ENCODE peak calls at places on chromosomes 16 and 17, in five cellular contexts. B is A549; Q is activated CD4-positive, alpha-beta T cell treated with anti-CD3 and anti-CD28 coated beads, Interleukin-2, amount 50 U/mL, for 1 hour; Z is adrenal gland; G is A673. V is an unnamed sample.

GRCh38 chr17:43034623-43035293 is 9.7 kb downstream of the RND2 start:
- DNase-seq in G (no peak), Q (no peak), Z (no peak), B (no peak), V (no peak)

GRCh38 chr16:72723781-72724180 is 324.1 kb downstream of the ZFHX3 start:
- DNase-seq in G (no peak), Z (no peak), Q (no peak), B (no peak), V (no peak)

GRCh38 chr17:3768341-3768740 is 32.6 kb downstream of the ITGAE start:
- DNase-seq in Z (no peak), B (no peak), G (no peak), Q (no peak), V (no peak)

GRCh38 chr16:86199871-86200700 is 301.1 kb downstream of the IRF8 start:
- DNase-seq in Q (no peak), Z (no peak), B (no peak), G (no peak), V (no peak)

GRCh38 chr17:81251943-81252301 is 12.8 kb downstream of the NDUFAF8 start:
- DNase-seq in G (peak), Z (no peak), B (no peak), Q (no peak), V (no peak)

GRCh38 chr16:23433261-23433920 is 19.6 kb downstream of the COG7 start:
- DNase-seq in Z (no peak), G (no peak), B (no peak), Q (no peak), V (no peak)

GRCh38 chr17:43823350-43824084 is 9.4 kb downstream of the MPP3 start:
- DNase-seq in B (no peak), Q (no peak), Z (peak), G (no peak), V (no peak)

GRCh38 chr16:85398050-85398451 is 215.1 kb upstream of the GSE1 start:
- DNase-seq in Z (no peak), G (no peak), Q (no peak), B (no peak), V (no peak)

GRCh38 chr17:81090361-81091133 is 55.6 kb downstream of the BAIAP2 start:
- DNase-seq in B (peak), Q (peak), G (peak), Z (peak), V (no peak)

GRCh38 chr16:29107299-29107698 is 122.4 kb downstream of the LAT start:
- DNase-seq in G (no peak), Q (no peak), B (no peak), Z (no peak), V (peak)

GRCh38 chr16:88867561-88868246 is 1.2 kb upstream of the PABPN1L start:
- DNase-seq in B (no peak), Z (no peak), Q (no peak), G (no peak), V (no peak)

GRCh38 chr17:74526681-74527080 is 4.6 kb downstream of the CD300LB start:
- DNase-seq in B (no peak), Q (no peak), G (no peak), Z (no peak), V (no peak)

GRCh38 chr17:1259910-1260389 is 10.3 kb upstream of the BHLHA9 start:
- DNase-seq in Q (no peak), G (peak), B (no peak), Z (no peak), V (peak)

GRCh38 chr17:76202516-76202915 is 37.8 kb downstream of the RNF157 start:
- DNase-seq in Z (no peak), G (peak), Q (no peak), B (no peak), V (no peak)

GRCh38 chr16:73170587-73170986 is 122.7 kb upstream of the ZFHX3 start:
- DNase-seq in B (no peak), Z (no peak), Q (no peak), G (no peak), V (no peak)

GRCh38 chr17:62660629-62661118 is 33.2 kb downstream of the MRC2 start:
- DNase-seq in G (no peak), Z (no peak), Q (no peak), B (no peak), V (no peak)

GRCh38 chr17:32287804-32288511 is 22.3 kb downstream of the RHBDL3 start:
- DNase-seq in B (no peak), G (no peak), Q (no peak), Z (no peak), V (no peak)

GRCh38 chr16:88424536-88425230 is 28.4 kb upstream of the ZFPM1 start:
- DNase-seq in B (no peak), Z (peak), G (no peak), Q (no peak), V (no peak)

GRCh38 chr17:17315142-17315821 is 12.1 kb downstream of the NT5M start:
- DNase-seq in G (no peak), Z (no peak), B (no peak), Q (no peak), V (no peak)

GRCh38 chr17:43020789-43021738 is 1.1 kb downstream of the VAT1 start:
- DNase-seq in G (no peak), B (peak), Q (peak), Z (peak), V (peak)

GRCh38 chr16:22614271-22614947 is 103.7 kb downstream of the NPIPB5 start:
- DNase-seq in G (no peak), Z (no peak), B (peak), Q (no peak), V (peak)

GRCh38 chr17:58254803-58255202 is 16.4 kb downstream of the LPO start:
- DNase-seq in B (no peak), G (no peak), Q (no peak), Z (no peak), V (no peak)

GRCh38 chr17:9294661-9295210 is 273.4 kb downstream of the NTN1 start:
- DNase-seq in G (no peak), Z (no peak), B (no peak), Q (no peak), V (no peak)

GRCh38 chr16:80300456-80300855 is 240.3 kb upstream of the DYNLRB2 start:
- DNase-seq in Q (no peak), G (no peak), Z (no peak), B (no peak), V (no peak)

GRCh38 chr16:49277386-49277742 is 4.3 kb downstream of the CBLN1 start:
- DNase-seq in Q (no peak), B (no peak), Z (no peak), G (no peak), V (no peak)

GRCh38 chr16:83661656-83662055 is 146.1 kb upstream of the HSBP1 start:
- DNase-seq in B (no peak), G (no peak), Q (no peak), Z (no peak), V (no peak)

GRCh38 chr16:6692874-6693273 is 639.8 kb upstream of the RBFOX1 start:
- DNase-seq in Q (no peak), G (no peak), Z (no peak), B (no peak), V (no peak)

GRCh38 chr16:3431779-3432219 is 11.5 kb downstream of the ZNF597 start:
- DNase-seq in G (peak), B (no peak), Q (no peak), Z (peak), V (no peak)

GRCh38 chr17:20206591-20206990 is 197.4 kb downstream of the SPECC1 start:
- DNase-seq in Z (peak), G (no peak), B (peak), Q (no peak), V (no peak)

GRCh38 chr17:57482657-57483056 is 226.3 kb downstream of the MSI2 start:
- DNase-seq in B (no peak), Q (no peak), G (no peak), Z (no peak), V (no peak)

GRCh38 chr17:67247416-67247900 is 2.5 kb upstream of the HELZ start:
- DNase-seq in G (no peak), B (no peak), Z (no peak), Q (no peak), V (no peak)

V was measured in LoVo.